ENCODE peak calls at places on chromosomes 7 and 10, in five cellular contexts. U is neuronal stem cell, A is H1, S is H9, D is trophoblast cell. Z is an unnamed sample.

GRCh38 chr10:55550241-55550640 is 749.2 kb upstream of the PCDH15 start:
- DNase-seq in A (no peak), D (no peak), S (no peak), U (no peak), Z (peak)

GRCh38 chr7:144468990-144469732 is 65.7 kb upstream of the NOBOX start:
- DNase-seq in S (no peak), U (no peak), D (peak), A (no peak), Z (peak)

GRCh38 chr7:50674896-50675835 is 107.5 kb downstream of the GRB10 start:
- DNase-seq in D (no peak), A (no peak), S (no peak), U (no peak), Z (no peak)

GRCh38 chr7:29494350-29494749 is 69.3 kb upstream of the PRR15 start:
- DNase-seq in U (no peak), D (peak), S (no peak), A (no peak), Z (peak)

GRCh38 chr10:72087392-72087968 is 871 bp downstream of the SPOCK2 start:
- DNase-seq in D (no peak), S (peak), A (peak), U (no peak), Z (no peak)

GRCh38 chr10:112195224-112195623 is 11.7 kb upstream of the GPAM start:
- DNase-seq in A (no peak), U (no peak), D (no peak), S (no peak), Z (no peak)

GRCh38 chr7:79406371-79406770 is 47.1 kb downstream of the MAGI2 start:
- DNase-seq in A (no peak), S (no peak), U (no peak), D (no peak), Z (no peak)

GRCh38 chr7:116315803-116316202 is 105.5 kb downstream of the TES start:
- DNase-seq in U (no peak), A (no peak), D (no peak), S (no peak), Z (no peak)

GRCh38 chr10:124290095-124290795 is 128.5 kb downstream of the OAT start:
- DNase-seq in S (peak), D (peak), U (no peak), A (no peak), Z (peak)

GRCh38 chr10:86057708-86058107 is 308.9 kb downstream of the GRID1 start:
- DNase-seq in U (no peak), A (no peak), S (no peak), D (peak), Z (no peak)

GRCh38 chr10:72323108-72323932 is 31.4 kb downstream of the DNAJB12 start:
- DNase-seq in S (no peak), D (peak), U (no peak), A (no peak), Z (no peak)

GRCh38 chr7:129644634-129645230 is 33.2 kb downstream of the NRF1 start:
- DNase-seq in D (peak), U (no peak), A (no peak), S (no peak), Z (peak)

GRCh38 chr10:1426786-1427185 is 310.5 kb downstream of the ADARB2 start:
- DNase-seq in U (no peak), A (no peak), S (no peak), D (no peak), Z (no peak)

GRCh38 chr10:1423676-1424253 is 313.6 kb downstream of the ADARB2 start:
- DNase-seq in A (no peak), S (no peak), D (no peak), U (no peak), Z (no peak)

GRCh38 chr10:1422275-1422674 is 315.1 kb downstream of the ADARB2 start:
- DNase-seq in S (no peak), U (no peak), D (no peak), A (no peak), Z (no peak)

GRCh38 chr10:1424648-1425047 is 312.7 kb downstream of the ADARB2 start:
- DNase-seq in U (no peak), S (no peak), A (no peak), D (no peak), Z (no peak)

GRCh38 chr10:1425886-1426285 is 311.4 kb downstream of the ADARB2 start:
- DNase-seq in S (no peak), U (no peak), A (no peak), D (no peak), Z (no peak)
- H2BK12ac ChIP-seq in S (no peak), U (no peak), A (no peak), D (no peak), Z (no peak)

DNA sequence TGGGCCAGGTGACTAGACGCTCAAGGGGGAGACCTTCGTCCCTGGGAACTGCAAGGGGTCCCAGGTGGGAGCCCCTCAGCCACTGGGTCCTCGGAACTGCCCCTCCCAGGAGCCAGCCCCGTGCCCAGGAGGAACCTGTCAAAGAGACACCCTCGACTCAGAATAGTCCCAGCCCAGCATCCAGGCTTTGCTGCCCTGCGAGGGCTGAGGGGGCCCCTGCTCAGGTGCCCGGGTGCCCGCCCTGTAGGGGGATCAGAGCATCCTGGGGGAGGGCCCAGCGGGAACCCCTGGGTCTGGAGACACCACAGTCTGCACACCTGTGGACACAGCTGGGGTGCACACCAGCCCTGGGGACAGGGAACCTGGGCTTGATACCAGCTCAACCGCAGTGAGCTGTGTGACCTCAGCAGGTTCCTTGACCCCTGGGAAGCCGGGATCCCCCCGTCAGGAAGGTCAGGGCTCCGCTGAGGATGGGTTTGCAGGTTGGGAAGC is 394 bp downstream of the ELN start:
- DNase-seq in S (no peak), D (no peak), A (no peak), U (no peak), Z (no peak)
- H2BK12ac ChIP-seq in S (no peak), D (no peak), A (peak), U (peak), Z (no peak)

DNA sequence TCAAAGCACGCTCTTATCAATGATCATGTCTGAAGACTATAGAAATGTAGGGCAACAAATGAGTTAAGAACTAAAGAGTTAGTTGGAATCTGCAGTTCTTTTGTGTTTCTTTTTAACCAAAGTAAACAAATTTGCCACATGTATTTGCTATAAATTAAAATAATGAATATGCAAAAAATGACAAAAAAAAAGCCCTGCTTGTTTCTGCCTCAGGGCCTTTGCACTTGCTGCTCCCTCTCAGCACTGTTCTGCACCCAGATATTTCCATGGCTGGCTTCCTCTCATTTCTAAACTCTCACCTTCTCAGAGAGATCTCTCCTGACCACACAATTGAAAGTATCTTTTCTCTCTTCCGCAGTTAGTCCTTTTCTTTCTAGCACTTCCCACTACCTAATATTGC is 181.8 kb upstream of the YAE1 start:
- DNase-seq in S (no peak), U (no peak), A (no peak), D (no peak), Z (no peak)
- H2BK12ac ChIP-seq in S (no peak), U (no peak), A (no peak), D (no peak), Z (no peak)

DNA sequence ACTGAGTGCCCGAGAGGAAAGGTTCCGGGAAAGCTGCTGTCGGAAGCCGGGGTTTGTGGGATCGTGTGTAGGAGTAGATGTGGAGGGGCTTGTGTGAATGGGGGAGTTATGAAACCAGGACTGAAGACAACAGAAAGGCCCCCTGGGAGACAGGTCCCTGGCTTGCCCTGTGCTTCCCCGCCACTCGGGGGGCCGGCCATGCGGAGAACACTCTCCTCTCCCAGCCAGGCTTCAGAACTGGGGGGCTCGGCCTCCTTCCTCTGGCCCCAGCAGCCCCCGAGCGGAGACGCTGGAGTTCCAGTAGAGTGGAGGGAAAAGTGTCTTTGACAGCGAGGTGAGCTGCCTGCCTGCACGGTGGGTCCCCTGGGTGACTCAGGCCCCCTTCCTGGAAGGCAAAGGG is 185.0 kb downstream of the MGMT start:
- DNase-seq in A (no peak), U (no peak), D (no peak), S (no peak), Z (no peak)
- H2BK12ac ChIP-seq in A (no peak), U (peak), D (no peak), S (no peak), Z (no peak)

Z was measured in mesenchymal stem cell.